ENCODE peak calls at places on chromosomes 12 and 14, in six cellular contexts. Q is body of pancreas; Z is stimulated activated CD4-positive, alpha-beta T cell treated with anti-CD3 and anti-CD28 coated beads, TNF-alpha, amount 100 ng/mL, for 4 hours; T is RWPE1; W is AG09309; N is COR-L47. S is an unnamed sample.

GRCh38 chr12:12123209-12123608 is 52.5 kb downstream of the BCL2L14 start:
- DNase-seq in N (no peak), Z (no peak), W (no peak), Q (no peak), T (no peak), S (no peak)

GRCh38 chr14:90645842-90646443 is 170.3 kb downstream of the TTC7B start:
- DNase-seq in T (peak), Z (no peak), W (no peak), N (no peak), Q (no peak), S (no peak)

GRCh38 chr12:75437564-75437963 is 43.0 kb upstream of the GLIPR1 start:
- DNase-seq in Z (no peak), N (no peak), T (no peak), W (no peak), Q (no peak), S (peak)

GRCh38 chr12:108630481-108631207 is 3.0 kb downstream of the SELPLG start:
- DNase-seq in T (peak), Z (no peak), Q (no peak), W (peak), N (no peak), S (no peak)

GRCh38 chr12:57483466-57483865 is 3.8 kb upstream of the ARHGAP9 start:
- DNase-seq in Q (no peak), W (peak), N (no peak), T (no peak), Z (no peak), S (no peak)

GRCh38 chr14:91098591-91098990 is 15.3 kb upstream of the DGLUCY start:
- DNase-seq in W (no peak), Z (no peak), N (no peak), T (no peak), Q (no peak), S (no peak)

GRCh38 chr14:74616996-74617700 is 5.1 kb upstream of the LTBP2 start:
- DNase-seq in W (no peak), Q (peak), Z (no peak), T (no peak), N (no peak), S (no peak)

GRCh38 chr14:25953532-25954144 is 644.2 kb downstream of the NOVA1 start:
- DNase-seq in Z (no peak), Q (peak), N (no peak), W (no peak), T (peak), S (no peak)

GRCh38 chr14:37698840-37699777 is 103.7 kb downstream of the TTC6 start:
- DNase-seq in Z (no peak), T (no peak), W (no peak), N (no peak), Q (no peak), S (no peak)

GRCh38 chr12:30047499-30048262 is 263.9 kb upstream of the TMTC1 start:
- DNase-seq in Q (no peak), Z (no peak), N (no peak), T (peak), W (no peak), S (no peak)

GRCh38 chr14:68594737-68595380 is 198.0 kb downstream of the ZFP36L1 start:
- DNase-seq in T (no peak), Q (no peak), Z (no peak), N (no peak), W (no peak), S (no peak)

S was measured in RPMI8226.